ENCODE peak calls at places on chromosomes 1 and 21, in nine cellular contexts. K is neural progenitor cell; C is activated naive CD4-positive, alpha-beta T cell; X is fibroblast of lung; B is kidney glomerular epithelial cell; Y is PC-9; M is cerebellar cortex; F is NCI-H2171; A is HT1080. U is an unnamed sample.

GRCh38 chr1:228794810-228795209 is 59.5 kb downstream of the RHOU start:
- DNase-seq in M (no peak), K (no peak), C (no peak), A (no peak), B (no peak), X (no peak), Y (no peak), F (no peak), U (no peak)

GRCh38 chr1:61588736-61589381 is 136.1 kb downstream of the TM2D1 start:
- DNase-seq in X (peak), Y (peak), B (peak), F (peak), C (peak), A (peak), K (peak), M (peak), U (peak)

GRCh38 chr1:30615816-30616590 is 107.4 kb downstream of the MATN1 start:
- DNase-seq in F (no peak), B (no peak), K (no peak), Y (no peak), M (no peak), C (no peak), X (no peak), A (no peak), U (no peak)

GRCh38 chr1:21670956-21671902 is 2.1 kb upstream of the RAP1GAP start:
- DNase-seq in F (no peak), X (no peak), C (no peak), K (no peak), M (peak), A (no peak), Y (no peak), B (no peak), U (no peak)

GRCh38 chr1:54335396-54336056 is 70.7 kb downstream of the SSBP3 start:
- DNase-seq in K (no peak), F (no peak), X (peak), A (peak), B (peak), M (peak), Y (no peak), C (no peak), U (peak)

GRCh38 chr1:244702620-244703019 is 49.7 kb downstream of the DESI2 start:
- DNase-seq in A (no peak), B (no peak), X (no peak), C (no peak), Y (no peak), F (no peak), K (no peak), M (no peak), U (no peak)

GRCh38 chr1:247210386-247211117 is 38.7 kb upstream of the ZNF124 start:
- DNase-seq in C (peak), X (peak), M (peak), F (peak), A (peak), B (peak), Y (peak), K (peak), U (peak)

GRCh38 chr1:207027221-207027777 is 5.3 kb downstream of the C1orf116 start:
- DNase-seq in K (no peak), X (peak), M (no peak), A (peak), Y (peak), B (peak), C (no peak), F (no peak), U (no peak)

GRCh38 chr1:161017756-161018630 is 3.0 kb downstream of the F11R start:
- DNase-seq in B (no peak), C (no peak), F (no peak), Y (no peak), A (no peak), M (no peak), K (no peak), X (no peak), U (no peak)

GRCh38 chr1:116737020-116737854 is 17.0 kb upstream of the CD2 start:
- DNase-seq in A (peak), X (peak), Y (no peak), M (peak), B (peak), F (peak), K (peak), C (peak), U (peak)

GRCh38 chr1:224626042-224626441 is 9.9 kb downstream of the CNIH3 start:
- DNase-seq in M (no peak), K (no peak), A (peak), F (no peak), Y (no peak), X (peak), C (no peak), B (peak), U (peak)

GRCh38 chr1:18109756-18110597 is 2.4 kb downstream of the IGSF21 start:
- DNase-seq in Y (no peak), F (no peak), A (no peak), C (no peak), M (peak), X (peak), B (no peak), K (peak), U (peak)

GRCh38 chr1:183032122-183032921 is 9.1 kb downstream of the LAMC1 start:
- DNase-seq in C (no peak), K (no peak), A (peak), M (no peak), B (no peak), X (peak), Y (peak), F (no peak), U (no peak)

GRCh38 chr1:154158307-154159125 is 3.6 kb upstream of the NUP210L start:
- DNase-seq in F (no peak), C (no peak), A (no peak), M (no peak), B (no peak), X (no peak), K (no peak), Y (no peak), U (no peak)

GRCh38 chr21:38669186-38669585 is 136.5 kb upstream of the ETS2 start:
- DNase-seq in M (no peak), B (peak), Y (no peak), K (peak), X (peak), F (no peak), C (no peak), A (no peak), U (no peak)

GRCh38 chr1:1550591-1551432 is 10.4 kb upstream of the TMEM240 start:
- DNase-seq in B (no peak), C (no peak), Y (no peak), X (no peak), M (peak), A (no peak), F (no peak), K (peak), U (peak)

GRCh38 chr1:154154534-154155181 is at the start of gene NUP210L:
- DNase-seq in X (peak), B (no peak), Y (no peak), C (no peak), K (peak), A (no peak), F (no peak), M (peak), U (peak)

GRCh38 chr1:63668298-63668697 is 75.1 kb downstream of the PGM1 start:
- DNase-seq in C (no peak), A (peak), X (peak), B (no peak), K (no peak), Y (no peak), F (no peak), M (no peak), U (no peak)

GRCh38 chr1:205961405-205961804 is 18.1 kb upstream of the SLC26A9 start:
- DNase-seq in Y (peak), A (peak), F (no peak), C (no peak), X (no peak), M (no peak), B (peak), K (no peak), U (no peak)

GRCh38 chr1:46616277-46617107 is at the start of gene MOB3C:
- DNase-seq in K (peak), B (peak), Y (peak), F (no peak), C (no peak), A (peak), X (peak), M (peak), U (peak)

GRCh38 chr1:49102752-49103151 is 326.1 kb upstream of the BEND5 start:
- DNase-seq in Y (no peak), B (peak), C (no peak), A (peak), X (peak), M (no peak), K (no peak), F (no peak), U (peak)